ENCODE peak calls at places on chromosomes 7 and 10, in four cellular contexts. V is posterior cingulate gyrus, Y is fibroblast of pulmonary artery, T is neuronal stem cell. H is an unnamed sample.
A peak's percentile ranks its signal among the peaks of the same experiment; 100 is the strongest.

GRCh38 chr7:32958046-32959025 is 1.1 kb downstream of the FKBP9 start:
- DNase-seq in V (no peak), Y (peak; percentile 82), T (no peak), H (no peak)

GRCh38 chr10:75417522-75417927 is 13.9 kb upstream of the LRMDA start:
- DNase-seq in V (no peak), Y (no peak), T (no peak), H (no peak)

GRCh38 chr10:119208553-119208940 is 1.2 kb downstream of the GRK5 start:
- DNase-seq in V (no peak), Y (peak; percentile 41), T (no peak), H (no peak)

GRCh38 chr7:130734525-130735272 is 692 bp upstream of the KLF14 start:
- DNase-seq in V (no peak), Y (peak; percentile 14), T (no peak), H (no peak)

GRCh38 chr7:68185641-68186040 is 1189.0 kb downstream of the TYW1 start:
- DNase-seq in V (no peak), Y (no peak), T (no peak), H (no peak)

GRCh38 chr10:77603529-77603927 is 34.1 kb downstream of the KCNMA1 start:
- DNase-seq in V (no peak), Y (no peak), T (no peak), H (no peak)

GRCh38 chr7:20030417-20030816 is 186.8 kb downstream of the MACC1 start:
- DNase-seq in V (no peak), Y (no peak), T (no peak), H (no peak)

GRCh38 chr7:27723086-27723485 is 16.9 kb upstream of the TAX1BP1 start:
- DNase-seq in V (peak; percentile 7), Y (peak; percentile 27), T (no peak), H (no peak)

GRCh38 chr7:44377134-44377463 is 51.7 kb upstream of the CAMK2B start:
- DNase-seq in V (no peak), Y (no peak), T (no peak), H (no peak)

GRCh38 chr7:922334-923107 is 32.0 kb downstream of the ADAP1 start:
- DNase-seq in V (no peak), Y (no peak), T (no peak), H (no peak)

GRCh38 chr7:151051108-151051507 is 2.8 kb downstream of the ASIC3 start:
- DNase-seq in V (peak; percentile 53), Y (peak; percentile 77), T (peak; percentile 78), H (no peak)

GRCh38 chr7:127876393-127876792 is 154.8 kb downstream of the LRRC4 start:
- DNase-seq in V (no peak), Y (peak; percentile 52), T (no peak), H (no peak)